ENCODE peak calls at places on chromosome X, in nine cellular contexts. S, E, O, C, A, K, P, J and Y are unnamed samples.
A peak's percentile ranks its signal among the peaks of the same experiment; 100 is the strongest.

GRCh38 chrX:114999906-115000305 is 17.5 kb downstream of the IL13RA2 start:
- DNase-seq in S (no peak), E (no peak), O (no peak), C (no peak), A (no peak), K (no peak), P (no peak), J (no peak), Y (no peak)

GRCh38 chrX:113873056-113873455 is 710.8 kb upstream of the HTR2C start:
- DNase-seq in S (no peak), E (no peak), O (no peak), C (no peak), A (no peak), K (no peak), P (no peak), J (no peak), Y (no peak)

GRCh38 chrX:129908636-129909035 is 2.7 kb downstream of the UTP14A start:
- DNase-seq in S (no peak), E (no peak), O (no peak), C (peak; percentile 32), A (no peak), K (no peak), P (no peak), J (no peak), Y (no peak)

GRCh38 chrX:386239-386767 is 404 bp downstream of the PPP2R3B start:
- DNase-seq in S (peak; percentile 41), E (no peak), O (no peak), C (no peak), A (no peak), K (no peak), P (no peak), J (no peak), Y (no peak)

GRCh38 chrX:9847071-9847470 is 60.8 kb downstream of the SHROOM2 start:
- DNase-seq in S (no peak), E (peak; percentile 37), O (peak; percentile 72), C (no peak), A (no peak), K (no peak), P (no peak), J (peak; percentile 57), Y (no peak)

GRCh38 chrX:45774961-45775360 is 574.3 kb upstream of the DIPK2B start:
- DNase-seq in S (no peak), E (no peak), O (peak; percentile 81), C (no peak), A (no peak), K (no peak), P (peak; percentile 25), J (peak; percentile 82), Y (no peak)

GRCh38 chrX:134525086-134525792 is 65.3 kb downstream of the HPRT1 start:
- DNase-seq in S (no peak), E (no peak), O (peak; percentile 59), C (peak; percentile 21), A (no peak), K (no peak), P (no peak), J (peak; percentile 22), Y (no peak)

GRCh38 chrX:5051831-5052491 is 1176.7 kb downstream of the NLGN4X start:
- DNase-seq in S (no peak), E (peak; percentile 71), O (no peak), C (no peak), A (no peak), K (peak; percentile 67), P (peak; percentile 42), J (peak; percentile 90), Y (no peak)

GRCh38 chrX:109187473-109188168 is 294.3 kb downstream of the GUCY2F start:
- DNase-seq in S (peak; percentile 3), E (no peak), O (no peak), C (no peak), A (no peak), K (no peak), P (no peak), J (no peak), Y (no peak)

GRCh38 chrX:103608305-103608963 is 671 bp downstream of the TCEAL3 start:
- DNase-seq in S (peak; percentile 11), E (no peak), O (no peak), C (no peak), A (no peak), K (no peak), P (peak; percentile 9), J (no peak), Y (no peak)

GRCh38 chrX:102651968-102652744 is 873 bp downstream of the GPRASP1 start:
- DNase-seq in S (peak; percentile 41), E (peak; percentile 30), O (peak; percentile 29), C (no peak), A (peak; percentile 83), K (no peak), P (peak; percentile 43), J (peak; percentile 28), Y (no peak)

GRCh38 chrX:63784902-63785692 is at the start of gene ARHGEF9:
- DNase-seq in S (peak; percentile 73), E (no peak), O (no peak), C (no peak), A (no peak), K (no peak), P (peak; percentile 5), J (no peak), Y (no peak)

GRCh38 chrX:120207009-120207610 is 43.5 kb upstream of the ZBTB33 start:
- DNase-seq in S (no peak), E (peak; percentile 4), O (no peak), C (no peak), A (no peak), K (no peak), P (no peak), J (no peak), Y (no peak)

GRCh38 chrX:115949900-115950822 is 220.4 kb upstream of the AGTR2 start:
- DNase-seq in S (peak; percentile 64), E (no peak), O (no peak), C (no peak), A (no peak), K (no peak), P (no peak), J (no peak), Y (no peak)

GRCh38 chrX:30060718-30061117 is 154.6 kb upstream of the MAGEB2 start:
- DNase-seq in S (peak; percentile 37), E (peak; percentile 22), O (peak; percentile 21), C (peak; percentile 6), A (no peak), K (no peak), P (no peak), J (peak; percentile 1), Y (no peak)

GRCh38 chrX:140713174-140713539 is 3.6 kb downstream of the LINC00632 start:
- DNase-seq in S (no peak), E (no peak), O (no peak), C (no peak), A (peak; percentile 34), K (no peak), P (no peak), J (no peak), Y (no peak)

GRCh38 chrX:131617182-131617581 is 73.3 kb downstream of the OR13H1 start:
- DNase-seq in S (no peak), E (no peak), O (peak; percentile 1), C (no peak), A (no peak), K (no peak), P (no peak), J (peak; percentile 84), Y (no peak)

GRCh38 chrX:66731398-66731797 is 92.5 kb upstream of the EDA2R start:
- DNase-seq in S (peak; percentile 63), E (peak; percentile 43), O (peak; percentile 33), C (no peak), A (no peak), K (no peak), P (no peak), J (peak; percentile 24), Y (no peak)

GRCh38 chrX:18931972-18932371 is 51.9 kb downstream of the PHKA2 start:
- DNase-seq in S (peak; percentile 70), E (peak; percentile 35), O (peak; percentile 30), C (no peak), A (no peak), K (no peak), P (peak; percentile 13), J (peak; percentile 21), Y (no peak)

GRCh38 chrX:135985123-135985973 is at the start of gene SLC9A6:
- DNase-seq in S (peak; percentile 89), E (peak; percentile 61), O (peak; percentile 17), C (no peak), A (peak; percentile 74), K (peak; percentile 76), P (peak; percentile 69), J (peak; percentile 55), Y (no peak)

GRCh38 chrX:109889289-109890006 is 113.5 kb upstream of the TMEM164 start:
- DNase-seq in S (peak; percentile 29), E (no peak), O (peak; percentile 27), C (no peak), A (no peak), K (no peak), P (no peak), J (peak; percentile 16), Y (no peak)

GRCh38 chrX:138748480-138748879 is 37.0 kb upstream of the FGF13 start:
- DNase-seq in S (peak; percentile 17), E (peak; percentile 3), O (peak; percentile 6), C (no peak), A (no peak), K (no peak), P (no peak), J (peak; percentile 22), Y (no peak)

GRCh38 chrX:54640721-54641120 is 110.7 kb downstream of the GNL3L start:
- DNase-seq in S (no peak), E (no peak), O (no peak), C (no peak), A (peak; percentile 25), K (no peak), P (no peak), J (peak; percentile 35), Y (no peak)
- H3K4me3 ChIP-seq in S (no peak overlapping the region), E (no peak overlapping the region), O (no peak overlapping the region), C (no peak overlapping the region), A (no peak overlapping the region), K (no peak overlapping the region), P (no peak overlapping the region), J (no peak overlapping the region), Y (no peak overlapping the region)

GRCh38 chrX:150933945-150934350 is 35.5 kb upstream of the CD99L2 start:
- DNase-seq in S (peak; percentile 23), E (no peak), O (no peak), C (no peak), A (no peak), K (no peak), P (no peak), J (no peak), Y (no peak)
- H3K4me3 ChIP-seq in S (no peak overlapping the region), E (no peak overlapping the region), O (no peak overlapping the region), C (no peak overlapping the region), A (no peak overlapping the region), K (no peak overlapping the region), P (no peak overlapping the region), J (no peak overlapping the region), Y (no peak overlapping the region)

DNA sequence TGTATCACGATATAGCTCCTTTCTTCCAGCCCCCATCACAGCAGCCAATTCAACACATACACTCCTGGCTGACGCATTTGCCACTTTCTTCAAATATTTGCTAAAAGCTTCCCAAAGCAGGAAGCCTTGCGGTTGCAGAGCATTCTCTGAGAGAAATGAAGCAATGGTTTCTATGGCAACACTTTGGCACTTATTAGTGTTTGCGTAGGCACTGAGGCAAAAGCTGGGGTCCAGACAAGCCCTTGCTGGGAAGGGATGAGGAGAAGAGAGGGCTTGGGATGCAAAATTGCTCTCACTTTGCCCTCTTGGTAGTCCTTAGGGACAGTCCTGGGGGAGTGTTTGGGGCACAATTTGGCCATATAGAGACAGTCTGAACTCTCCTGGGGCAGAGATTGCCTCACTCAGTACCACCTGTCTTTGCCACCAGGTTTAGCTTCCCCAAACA is 55.0 kb upstream of the PAK3 start:
- DNase-seq in S (peak; percentile 9), E (peak; percentile 51), O (peak; percentile 90), C (no peak), A (peak; percentile 58), K (no peak), P (no peak), J (peak; percentile 95), Y (no peak)
- H3K4me3 ChIP-seq in S (no peak overlapping the region), E (no peak overlapping the region), O (no peak overlapping the region), C (no peak overlapping the region), A (no peak overlapping the region), K (no peak overlapping the region), P (no peak overlapping the region), J (no peak overlapping the region), Y (no peak overlapping the region)

GRCh38 chrX:53732797-53733196 is 46.3 kb upstream of the HUWE1 start:
- DNase-seq in S (no peak), E (no peak), O (no peak), C (no peak), A (no peak), K (no peak), P (no peak), J (no peak), Y (no peak)
- H3K4me3 ChIP-seq in S (no peak overlapping the region), E (no peak overlapping the region), O (no peak overlapping the region), C (no peak overlapping the region), A (no peak overlapping the region), K (no peak overlapping the region), P (no peak overlapping the region), J (no peak overlapping the region), Y (no peak overlapping the region)